ENCODE peak calls at places on chromosomes 6 and 20, in six cellular contexts. U is kidney epithelial cell; B is CD8-positive, alpha-beta T cell; A is esophagus squamous epithelium; C is A549; Y is colonic mucosa. Z is an unnamed sample.

GRCh38 chr20:57089701-57090144 is 176.7 kb downstream of the BMP7 start:
- DNase-seq in A (no peak), Y (peak), C (peak), B (peak), U (no peak), Z (peak)

GRCh38 chr6:166512567-166512966 is 73.9 kb downstream of the RAMACL start:
- DNase-seq in Y (no peak), C (no peak), B (peak), U (no peak), A (no peak), Z (no peak)

GRCh38 chr20:6767166-6767535 is 335 bp upstream of the BMP2 start:
- DNase-seq in C (no peak), A (no peak), U (no peak), Y (no peak), B (no peak), Z (no peak)

GRCh38 chr20:46931699-46932098 is 37.1 kb downstream of the EYA2 start:
- DNase-seq in B (no peak), A (no peak), Y (no peak), C (no peak), U (no peak), Z (no peak)

GRCh38 chr6:89302195-89302770 is 12.8 kb downstream of the GABRR2 start:
- DNase-seq in Y (no peak), U (no peak), A (no peak), C (no peak), B (no peak), Z (no peak)

GRCh38 chr6:33697845-33698244 is 13.7 kb downstream of the UQCC2 start:
- DNase-seq in C (no peak), B (no peak), A (no peak), Y (no peak), U (no peak), Z (no peak)

GRCh38 chr6:15001511-15001910 is 244.4 kb upstream of the JARID2 start:
- DNase-seq in Y (no peak), C (no peak), B (no peak), U (no peak), A (no peak), Z (no peak)

GRCh38 chr20:52529856-52530255 is 338.3 kb upstream of the ZFP64 start:
- DNase-seq in Y (no peak), U (peak), C (no peak), B (no peak), A (no peak), Z (peak)

GRCh38 chr6:24720131-24720603 is 1.2 kb upstream of the C6orf62 start:
- DNase-seq in Y (peak), C (peak), A (no peak), B (peak), U (no peak), Z (peak)

GRCh38 chr6:53793318-53793975 is 1.4 kb upstream of the LRRC1 start:
- DNase-seq in C (peak), A (no peak), B (no peak), U (no peak), Y (peak), Z (peak)

GRCh38 chr6:47258724-47259347 is 50.9 kb downstream of the TNFRSF21 start:
- DNase-seq in A (no peak), Y (no peak), C (no peak), B (no peak), U (no peak), Z (no peak)

GRCh38 chr6:39068391-39068790 is 19.8 kb downstream of the GLP1R start:
- DNase-seq in A (no peak), U (no peak), B (no peak), C (no peak), Y (no peak), Z (no peak)

GRCh38 chr6:108260126-108260808 is 573 bp downstream of the SNX3 start:
- DNase-seq in B (peak), C (peak), Y (peak), A (peak), U (no peak), Z (peak)

GRCh38 chr6:82571431-82571830 is 207.8 kb downstream of the TPBG start:
- DNase-seq in Y (no peak), A (no peak), C (no peak), B (no peak), U (no peak), Z (no peak)

GRCh38 chr6:121694389-121695185 is 259.1 kb downstream of the GJA1 start:
- DNase-seq in C (no peak), U (no peak), B (no peak), A (no peak), Y (no peak), Z (peak)

GRCh38 chr6:50087231-50087954 is 37.7 kb upstream of the DEFB112 start:
- DNase-seq in Y (no peak), A (no peak), B (no peak), U (peak), C (no peak), Z (peak)

GRCh38 chr20:58702161-58702510 is 9.5 kb downstream of the NPEPL1 start:
- DNase-seq in U (no peak), A (no peak), Y (no peak), B (no peak), C (no peak), Z (no peak)

GRCh38 chr6:118544105-118544504 is 4.0 kb upstream of the PLN start:
- DNase-seq in Y (no peak), A (no peak), B (no peak), C (no peak), U (no peak), Z (no peak)

GRCh38 chr20:34299925-34300806 is 3.0 kb downstream of the AHCY start:
- DNase-seq in B (no peak), Y (no peak), C (no peak), U (no peak), A (no peak), Z (no peak)

GRCh38 chr6:41716516-41717446 is 18.6 kb downstream of the TFEB start:
- DNase-seq in C (no peak), U (no peak), B (no peak), A (no peak), Y (no peak), Z (no peak)

GRCh38 chr6:140427842-140428241 is 1053.4 kb upstream of the CITED2 start:
- DNase-seq in B (no peak), U (no peak), Y (no peak), A (no peak), C (peak), Z (no peak)

GRCh38 chr6:154169193-154169847 is 130.3 kb downstream of the OPRM1 start:
- DNase-seq in Y (no peak), B (no peak), C (no peak), A (no peak), U (no peak), Z (peak)

GRCh38 chr20:58457083-58457680 is 58.0 kb downstream of the APCDD1L start:
- DNase-seq in C (no peak), Y (no peak), U (peak), A (no peak), B (no peak), Z (peak)

GRCh38 chr20:8527998-8528397 is 395.9 kb downstream of the PLCB1 start:
- DNase-seq in U (no peak), A (no peak), B (no peak), Y (no peak), C (peak), Z (peak)

GRCh38 chr6:111590209-111590955 is 15.3 kb downstream of the TRAF3IP2 start:
- DNase-seq in A (no peak), U (no peak), B (no peak), Y (no peak), C (no peak), Z (no peak)

GRCh38 chr6:109202409-109203264 is 107.3 kb downstream of the CEP57L1 start:
- DNase-seq in C (no peak), Y (no peak), A (no peak), B (no peak), U (no peak), Z (no peak)

GRCh38 chr6:163195721-163196691 is 218.5 kb upstream of the QKI start:
- DNase-seq in U (no peak), A (no peak), Y (no peak), B (no peak), C (no peak), Z (no peak)

GRCh38 chr20:53842301-53843099 is 227.9 kb downstream of the BCAS1 start:
- DNase-seq in B (peak), C (no peak), Y (no peak), U (no peak), A (no peak), Z (no peak)

GRCh38 chr6:145028144-145028818 is 707.0 kb downstream of the EPM2A start:
- DNase-seq in U (no peak), A (no peak), Y (peak), B (no peak), C (peak), Z (peak)

GRCh38 chr6:115842338-115842737 is 218.4 kb downstream of the FRK start:
- DNase-seq in C (no peak), A (no peak), U (no peak), Y (no peak), B (no peak), Z (no peak)

GRCh38 chr6:159935065-159935464 is 33.8 kb upstream of the IGF2R start:
- DNase-seq in U (no peak), B (no peak), A (no peak), C (no peak), Y (no peak), Z (peak)

GRCh38 chr6:63672582-63673129 is 37.1 kb downstream of the PHF3 start:
- DNase-seq in Y (no peak), B (no peak), U (no peak), A (no peak), C (no peak), Z (no peak)

GRCh38 chr20:1900321-1900791 is 5.1 kb downstream of the SIRPA start:
- DNase-seq in B (no peak), U (peak), A (no peak), Y (peak), C (peak), Z (peak)

GRCh38 chr6:118869350-118869749 is 24.6 kb upstream of the ASF1A start:
- DNase-seq in A (no peak), C (no peak), B (no peak), U (no peak), Y (no peak), Z (peak)

GRCh38 chr6:89562114-89562815 is 76.3 kb downstream of the LYRM2 start:
- DNase-seq in Y (no peak), A (no peak), U (no peak), B (no peak), C (no peak), Z (peak)

GRCh38 chr6:136351518-136352106 is 62.0 kb upstream of the BCLAF1 start:
- DNase-seq in Y (no peak), B (no peak), U (no peak), C (no peak), A (no peak), Z (no peak)

GRCh38 chr6:96015791-96016776 is at the start of gene FUT9:
- DNase-seq in C (no peak), U (peak), B (no peak), A (no peak), Y (no peak), Z (no peak)

GRCh38 chr6:167232355-167232754 is 58.8 kb upstream of the UNC93A start:
- DNase-seq in C (no peak), Y (no peak), U (no peak), A (no peak), B (no peak), Z (no peak)

GRCh38 chr6:120826253-120826652 is 508.0 kb downstream of the TBC1D32 start:
- DNase-seq in Y (peak), B (no peak), C (peak), U (no peak), A (no peak), Z (peak)

GRCh38 chr6:36592221-36592655 is 1.9 kb upstream of the SRSF3 start:
- DNase-seq in A (no peak), B (no peak), Y (no peak), U (no peak), C (no peak), Z (no peak)

GRCh38 chr6:36595168-36595818 is 1.1 kb downstream of the SRSF3 start:
- DNase-seq in A (no peak), B (no peak), Y (peak), U (no peak), C (peak), Z (peak)

GRCh38 chr6:36594816-36595167 is 630 bp downstream of the SRSF3 start:
- DNase-seq in C (no peak), A (no peak), B (no peak), Y (no peak), U (no peak), Z (no peak)

GRCh38 chr6:36596359-36596758 is 2.2 kb downstream of the SRSF3 start:
- DNase-seq in C (no peak), Y (no peak), B (no peak), A (no peak), U (no peak), Z (no peak)

GRCh38 chr6:36594029-36594815 is at the start of gene SRSF3:
- DNase-seq in Y (peak), A (peak), B (peak), C (peak), U (peak), Z (peak)
- TF ChIP-seq CTCF in Y (peak), A (peak), B (no peak), C (no peak), U (peak), Z (peak)

DNA sequence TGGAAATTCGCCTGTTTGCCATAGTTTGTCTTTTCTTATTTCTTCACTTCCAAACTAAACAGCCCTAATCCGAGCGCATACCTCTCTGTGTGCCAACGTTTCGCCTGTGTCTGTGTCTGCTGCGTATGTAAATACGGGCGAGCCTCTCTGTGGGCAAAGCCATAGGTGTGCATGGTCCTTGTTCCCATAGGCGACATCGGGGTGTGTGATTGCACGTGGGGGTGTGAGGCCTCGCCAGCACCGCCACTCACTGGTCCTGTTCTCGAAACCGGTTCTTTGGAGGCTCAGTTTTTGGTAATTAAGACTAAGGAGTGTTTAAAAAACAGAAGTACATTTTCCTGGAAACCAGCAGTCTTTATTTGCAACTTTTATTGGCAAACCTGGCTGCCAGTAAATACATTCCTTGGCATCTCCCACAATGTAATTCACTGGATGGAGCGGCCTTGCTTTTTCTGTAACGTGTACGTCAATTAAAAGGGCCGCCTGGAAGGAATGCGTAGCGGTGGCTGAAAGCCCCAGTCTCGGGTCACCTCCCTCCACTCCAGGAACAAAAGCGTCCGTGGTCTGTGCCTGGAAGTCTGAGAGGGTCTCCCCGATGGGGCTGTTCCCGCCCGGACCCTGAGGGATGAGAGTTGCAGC is 5.9 kb upstream of the FOXC1 start:
- DNase-seq in Y (no peak), B (no peak), U (no peak), A (no peak), C (no peak), Z (no peak)
- H3K4me3 ChIP-seq in Y (peak), B (no peak), U (peak), A (peak), C (peak), Z (peak)

GRCh38 chr20:10910535-10911239 is 236.9 kb upstream of the JAG1 start:
- DNase-seq in C (no peak), A (no peak), Y (no peak), B (no peak), U (no peak), Z (peak)
- TF ChIP-seq CTCF in C (no peak), A (no peak), Y (no peak), B (no peak), U (no peak), Z (peak)

GRCh38 chr6:68640506-68640875 is 5.4 kb downstream of the ADGRB3 start:
- DNase-seq in Y (no peak), B (no peak), U (no peak), C (no peak), A (no peak), Z (no peak)
- H3K4me3 ChIP-seq in Y (no peak), B (no peak), U (peak), C (no peak), A (peak), Z (peak)

Z was measured in fibroblast of pulmonary artery.